ENCODE peak calls at places on chromosomes 1 and 21, in eight cellular contexts. W is mucosa of descending colon, K is WERI-Rb-1, B is IMR-90, L is stomach, J is GM13977, I is astrocyte of the spinal cord, Y is LNCaP clone FGC. R is an unnamed sample.

GRCh38 chr1:31431351-31431750 is 18.3 kb downstream of the SERINC2 start:
- DNase-seq in J (no peak), B (no peak), Y (no peak), K (no peak), L (peak; percentile 58), W (no peak), I (no peak), R (no peak)

GRCh38 chr1:22749919-22750670 is 39.5 kb downstream of the EPHB2 start:
- DNase-seq in I (peak; percentile 89), L (peak; percentile 47), B (peak; percentile 98), K (no peak), W (peak; percentile 37), Y (no peak), J (no peak), R (no peak)

GRCh38 chr1:110227774-110228173 is 17.7 kb downstream of the KCNC4 start:
- DNase-seq in B (no peak), J (no peak), Y (no peak), W (no peak), I (no peak), L (no peak), K (no peak), R (no peak)

GRCh38 chr1:26200413-26200812 is 10.0 kb downstream of the CATSPER4 start:
- DNase-seq in I (no peak), K (no peak), L (no peak), B (no peak), Y (no peak), W (no peak), J (no peak), R (no peak)

GRCh38 chr1:20255666-20256065 is 35.0 kb upstream of the VWA5B1 start:
- DNase-seq in L (no peak), W (peak; percentile 80), J (no peak), K (no peak), B (peak; percentile 78), I (peak; percentile 73), Y (peak; percentile 69), R (no peak)

GRCh38 chr1:26771643-26772321 is 16.0 kb upstream of the PIGV start:
- DNase-seq in W (no peak), Y (no peak), I (peak; percentile 96), B (peak; percentile 99), J (no peak), K (no peak), L (no peak), R (no peak)

GRCh38 chr1:29179641-29180184 is 2.0 kb downstream of the SRSF4 start:
- DNase-seq in K (no peak), I (no peak), B (no peak), W (no peak), L (no peak), Y (no peak), J (no peak), R (no peak)

GRCh38 chr1:18927654-18928272 is 25.4 kb upstream of the ALDH4A1 start:
- DNase-seq in W (no peak), B (peak; percentile 63), J (peak; percentile 71), L (no peak), Y (no peak), K (no peak), I (peak; percentile 54), R (no peak)

GRCh38 chr1:169271094-169271493 is 96.5 kb downstream of the NME7 start:
- DNase-seq in L (no peak), K (no peak), B (no peak), Y (peak; percentile 4), J (peak; percentile 9), I (no peak), W (no peak), R (no peak)

GRCh38 chr1:219702551-219703215 is 89.8 kb upstream of the ZC3H11B start:
- DNase-seq in B (peak; percentile 50), Y (no peak), L (no peak), I (peak; percentile 38), W (no peak), K (no peak), J (no peak), R (no peak)

GRCh38 chr1:111358964-111359363 is 68.3 kb downstream of the CHIA start:
- DNase-seq in K (no peak), J (no peak), B (no peak), L (no peak), I (no peak), Y (peak; percentile 85), W (no peak), R (no peak)

GRCh38 chr1:125086611-125087010 is 3901.8 kb downstream of the SRGAP2C start:
- DNase-seq in I (no peak), K (no peak), J (no peak), L (no peak), B (no peak), Y (no peak), W (no peak), R (no peak)

GRCh38 chr1:60598055-60598910 is 484.1 kb upstream of the NFIA start:
- DNase-seq in B (no peak), W (no peak), Y (no peak), L (no peak), K (no peak), I (peak; percentile 18), J (no peak), R (no peak)

GRCh38 chr1:29123871-29124365 is at the start of gene TMEM200B:
- DNase-seq in I (peak; percentile 5), K (no peak), B (no peak), J (peak; percentile 65), Y (no peak), W (no peak), L (no peak), R (no peak)

GRCh38 chr1:94925561-94926364 is 1.1 kb downstream of the CNN3 start:
- DNase-seq in K (peak; percentile 62), J (peak; percentile 46), L (peak; percentile 52), B (peak; percentile 87), I (peak; percentile 94), Y (no peak), W (peak; percentile 58), R (peak; percentile 82)

GRCh38 chr1:195336718-195337269 is 1271.4 kb downstream of the KCNT2 start:
- DNase-seq in Y (no peak), J (no peak), L (no peak), B (no peak), K (no peak), I (no peak), W (no peak), R (no peak)

GRCh38 chr1:185154912-185155513 is 1.7 kb downstream of the TRMT1L start:
- DNase-seq in B (peak; percentile 64), K (no peak), J (no peak), L (no peak), I (peak; percentile 22), W (no peak), Y (no peak), R (no peak)

GRCh38 chr1:94734963-94735899 is 84.9 kb upstream of the SLC44A3 start:
- DNase-seq in W (peak; percentile 69), J (no peak), Y (no peak), K (no peak), L (peak; percentile 80), B (peak; percentile 80), I (peak; percentile 88), R (no peak)

GRCh38 chr1:150553392-150554085 is 4.3 kb downstream of the ADAMTSL4 start:
- DNase-seq in L (no peak), B (no peak), Y (no peak), I (no peak), W (no peak), K (no peak), J (no peak), R (peak; percentile 16)

DNA sequence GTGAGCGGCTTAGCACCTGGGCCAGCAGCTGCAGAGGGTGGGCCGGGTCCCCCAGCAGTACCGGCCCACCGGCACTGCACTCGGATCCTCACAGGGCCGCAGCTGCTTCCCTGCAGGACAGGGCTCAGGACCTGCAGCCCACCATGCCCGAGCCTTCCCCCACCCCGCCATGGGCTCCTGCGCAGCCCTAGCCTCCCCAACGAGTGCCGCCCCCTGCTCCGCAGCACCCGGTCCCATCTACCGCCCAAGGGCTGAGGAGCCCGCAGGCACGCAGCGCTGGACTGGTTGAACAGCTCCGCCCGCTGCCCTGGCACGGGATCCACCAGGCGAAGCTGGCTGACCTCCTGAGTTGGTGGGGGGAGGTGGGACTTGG is 6.3 kb upstream of the ACBD6 start:
- DNase-seq in K (no peak), I (no peak), Y (no peak), B (no peak), L (no peak), W (no peak), J (no peak), R (no peak)
- TF ChIP-seq CTCF in K (no peak), I (no peak), Y (no peak), B (no peak), L (no peak), W (no peak), J (no peak), R (no peak)

DNA sequence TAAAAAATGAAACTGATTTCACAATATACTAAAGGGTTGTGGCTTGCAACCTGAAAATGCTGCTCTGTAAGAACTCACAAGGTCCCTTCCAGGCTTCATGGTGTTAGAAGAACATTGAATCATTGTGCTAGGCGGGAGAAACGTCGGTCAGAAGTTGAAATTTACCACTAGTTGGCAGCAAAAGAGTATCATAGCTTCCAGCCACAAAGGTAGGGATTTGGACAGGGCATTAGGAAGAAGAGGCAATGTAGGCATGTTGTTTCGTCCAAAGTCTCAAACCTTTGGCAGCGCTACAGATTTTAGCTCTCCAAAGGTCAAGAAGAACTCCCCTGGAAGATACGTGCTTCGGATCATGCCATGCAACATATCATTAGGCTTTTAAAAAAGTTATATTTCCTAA is 62.5 kb upstream of the ZP4 start:
- DNase-seq in J (no peak), I (no peak), B (no peak), W (no peak), K (no peak), L (no peak), Y (no peak), R (no peak)
- TF ChIP-seq CTCF in J (no peak), I (no peak), B (no peak), W (no peak), K (peak; percentile 45), L (no peak), Y (peak; percentile 71), R (no peak)

DNA sequence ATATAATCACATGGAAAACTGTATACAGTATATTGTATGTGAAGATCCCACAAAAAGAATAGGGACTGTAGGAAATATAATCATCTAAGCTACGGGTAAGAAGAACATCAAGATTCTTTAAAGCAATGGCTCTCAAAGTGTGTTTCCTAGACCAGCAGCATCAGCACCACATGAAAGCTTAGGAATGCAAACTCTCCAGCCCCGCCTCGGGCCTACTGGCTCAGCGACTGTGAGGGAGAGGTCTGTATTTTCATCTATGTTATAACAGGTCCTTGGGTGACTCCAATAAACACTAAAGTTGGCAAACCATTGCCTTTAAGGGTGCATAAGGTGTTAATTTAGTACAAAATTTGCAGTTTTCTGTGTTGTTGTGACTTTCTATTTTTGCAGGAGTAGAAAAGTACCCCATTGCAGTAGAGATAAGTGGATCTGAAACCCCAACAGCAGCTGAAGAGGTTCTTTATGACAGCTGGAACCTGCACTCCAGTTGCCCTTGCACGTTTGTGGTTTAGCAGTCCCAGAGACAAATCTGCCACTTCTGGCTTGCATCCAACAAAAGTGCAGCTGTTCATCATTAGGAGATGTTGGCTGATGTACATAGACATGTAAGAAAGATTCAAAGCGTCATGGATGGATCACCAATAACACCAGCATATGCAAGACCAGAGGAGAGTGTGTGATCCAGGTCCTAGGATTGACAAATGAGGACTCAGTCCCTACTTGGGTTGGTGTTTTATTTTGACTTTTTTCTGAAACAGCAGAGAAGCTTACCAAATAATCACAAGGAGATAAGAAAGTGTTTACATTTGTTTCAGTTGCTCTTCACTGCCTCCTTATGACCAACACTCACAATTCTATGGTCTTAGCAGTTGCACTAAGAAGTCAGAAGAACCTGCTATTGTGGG is 15.9 kb upstream of the IFNAR1 start:
- DNase-seq in Y (no peak), K (no peak), L (no peak), J (no peak), I (peak; percentile 29), W (peak; percentile 55), B (peak; percentile 55), R (no peak)
- TF ChIP-seq CTCF in Y (no peak), K (no peak), L (no peak), J (peak; percentile 39), I (no peak), W (no peak), B (no peak), R (no peak)

GRCh38 chr1:17119744-17120482 is 662 bp upstream of the PADI2 start:
- DNase-seq in L (no peak), W (peak; percentile 45), I (no peak), K (peak; percentile 52), Y (no peak), B (no peak), J (peak; percentile 77), R (peak; percentile 62)
- TF ChIP-seq CTCF in L (no peak), W (no peak), I (no peak), K (no peak), Y (no peak), B (no peak), J (peak; percentile 19), R (no peak)

R was measured in glutamatergic neuron.